ENCODE peak calls at places on chromosomes 2 and 18, in ten cellular contexts. One of them, this sample, is unnamed.
A peak's percentile ranks its signal among the peaks of the same experiment; 100 is the strongest.

GRCh38 chr2:97849881-97850540 is 136.6 kb downstream of the ZAP70 start:
- DNase-seq in 8988T: no peak
- DNase-seq in AG09309: no peak
- DNase-seq in ascending aorta: no peak
- DNase-seq in Kasumi-1: no peak
- DNase-seq in activated T-helper 2 cell treated with anti-CD3 and anti-CD28 coated beads, Interferon-gamma antibody, Interleukin-2, Interleukin-4, amounts not matched to agents 10 μg/mL and 5 μg/mL and 100 μg/mL, durations not matched to agents 14 hours and 24 hours and 36 hours: no peak
- DNase-seq in CD4-positive, alpha-beta T cell: no peak
- DNase-seq in anterior cingulate cortex: no peak
- DNase-seq in non-pigmented ciliary epithelial cell: no peak
- DNase-seq in upper lobe of right lung: no peak
- DNase-seq in this sample: no peak

GRCh38 chr2:67272195-67272594 is 124.9 kb upstream of the ETAA1 start:
- DNase-seq in anterior cingulate cortex: no peak
- DNase-seq in ascending aorta: no peak
- DNase-seq in AG09309: no peak
- DNase-seq in upper lobe of right lung: no peak
- DNase-seq in activated T-helper 2 cell treated with anti-CD3 and anti-CD28 coated beads, Interferon-gamma antibody, Interleukin-2, Interleukin-4, amounts not matched to agents 10 μg/mL and 5 μg/mL and 100 μg/mL, durations not matched to agents 14 hours and 24 hours and 36 hours: no peak
- DNase-seq in 8988T: no peak
- DNase-seq in CD4-positive, alpha-beta T cell: no peak
- DNase-seq in Kasumi-1: no peak
- DNase-seq in non-pigmented ciliary epithelial cell: no peak
- DNase-seq in this sample: no peak

GRCh38 chr2:241666627-241667400 is 19.8 kb downstream of the DTYMK start:
- DNase-seq in Kasumi-1: no peak
- DNase-seq in non-pigmented ciliary epithelial cell: no peak
- DNase-seq in activated T-helper 2 cell treated with anti-CD3 and anti-CD28 coated beads, Interferon-gamma antibody, Interleukin-2, Interleukin-4, amounts not matched to agents 10 μg/mL and 5 μg/mL and 100 μg/mL, durations not matched to agents 14 hours and 24 hours and 36 hours: no peak
- DNase-seq in AG09309: no peak
- DNase-seq in ascending aorta: no peak
- DNase-seq in upper lobe of right lung: no peak
- DNase-seq in anterior cingulate cortex: no peak
- DNase-seq in 8988T: no peak
- DNase-seq in CD4-positive, alpha-beta T cell: no peak
- DNase-seq in this sample: no peak

GRCh38 chr2:216408426-216409315 is 3.6 kb upstream of the SMARCAL1 start:
- DNase-seq in anterior cingulate cortex: no peak
- DNase-seq in Kasumi-1: peak; percentile 4
- DNase-seq in upper lobe of right lung: no peak
- DNase-seq in 8988T: no peak
- DNase-seq in AG09309: no peak
- DNase-seq in ascending aorta: no peak
- DNase-seq in CD4-positive, alpha-beta T cell: no peak
- DNase-seq in activated T-helper 2 cell treated with anti-CD3 and anti-CD28 coated beads, Interferon-gamma antibody, Interleukin-2, Interleukin-4, amounts not matched to agents 10 μg/mL and 5 μg/mL and 100 μg/mL, durations not matched to agents 14 hours and 24 hours and 36 hours: no peak
- DNase-seq in non-pigmented ciliary epithelial cell: no peak
- DNase-seq in this sample: no peak

GRCh38 chr18:36328916-36329315 is 31.4 kb downstream of the FHOD3 start:
- DNase-seq in activated T-helper 2 cell treated with anti-CD3 and anti-CD28 coated beads, Interferon-gamma antibody, Interleukin-2, Interleukin-4, amounts not matched to agents 10 μg/mL and 5 μg/mL and 100 μg/mL, durations not matched to agents 14 hours and 24 hours and 36 hours: no peak
- DNase-seq in anterior cingulate cortex: no peak
- DNase-seq in 8988T: no peak
- DNase-seq in upper lobe of right lung: no peak
- DNase-seq in non-pigmented ciliary epithelial cell: no peak
- DNase-seq in CD4-positive, alpha-beta T cell: no peak
- DNase-seq in ascending aorta: no peak
- DNase-seq in AG09309: no peak
- DNase-seq in Kasumi-1: no peak
- DNase-seq in this sample: no peak

GRCh38 chr18:24060644-24061043 is 46.1 kb downstream of the TTC39C start:
- DNase-seq in anterior cingulate cortex: no peak
- DNase-seq in non-pigmented ciliary epithelial cell: no peak
- DNase-seq in 8988T: no peak
- DNase-seq in AG09309: no peak
- DNase-seq in Kasumi-1: no peak
- DNase-seq in upper lobe of right lung: no peak
- DNase-seq in ascending aorta: no peak
- DNase-seq in activated T-helper 2 cell treated with anti-CD3 and anti-CD28 coated beads, Interferon-gamma antibody, Interleukin-2, Interleukin-4, amounts not matched to agents 10 μg/mL and 5 μg/mL and 100 μg/mL, durations not matched to agents 14 hours and 24 hours and 36 hours: no peak
- DNase-seq in CD4-positive, alpha-beta T cell: no peak
- DNase-seq in this sample: no peak

GRCh38 chr2:202149155-202149762 is 76.2 kb downstream of the KIAA2012 start:
- DNase-seq in ascending aorta: no peak
- DNase-seq in upper lobe of right lung: no peak
- DNase-seq in non-pigmented ciliary epithelial cell: no peak
- DNase-seq in AG09309: no peak
- DNase-seq in Kasumi-1: no peak
- DNase-seq in CD4-positive, alpha-beta T cell: no peak
- DNase-seq in activated T-helper 2 cell treated with anti-CD3 and anti-CD28 coated beads, Interferon-gamma antibody, Interleukin-2, Interleukin-4, amounts not matched to agents 10 μg/mL and 5 μg/mL and 100 μg/mL, durations not matched to agents 14 hours and 24 hours and 36 hours: no peak
- DNase-seq in 8988T: no peak
- DNase-seq in anterior cingulate cortex: peak; percentile 13
- DNase-seq in this sample: no peak

GRCh38 chr2:210626849-210627248 is 70.5 kb downstream of the CPS1 start:
- DNase-seq in CD4-positive, alpha-beta T cell: no peak
- DNase-seq in activated T-helper 2 cell treated with anti-CD3 and anti-CD28 coated beads, Interferon-gamma antibody, Interleukin-2, Interleukin-4, amounts not matched to agents 10 μg/mL and 5 μg/mL and 100 μg/mL, durations not matched to agents 14 hours and 24 hours and 36 hours: no peak
- DNase-seq in anterior cingulate cortex: no peak
- DNase-seq in AG09309: no peak
- DNase-seq in ascending aorta: no peak
- DNase-seq in Kasumi-1: no peak
- DNase-seq in 8988T: no peak
- DNase-seq in non-pigmented ciliary epithelial cell: peak; percentile 28
- DNase-seq in upper lobe of right lung: no peak
- DNase-seq in this sample: no peak

GRCh38 chr18:7872569-7872968 is 305.5 kb downstream of the PTPRM start:
- DNase-seq in anterior cingulate cortex: no peak
- DNase-seq in non-pigmented ciliary epithelial cell: no peak
- DNase-seq in activated T-helper 2 cell treated with anti-CD3 and anti-CD28 coated beads, Interferon-gamma antibody, Interleukin-2, Interleukin-4, amounts not matched to agents 10 μg/mL and 5 μg/mL and 100 μg/mL, durations not matched to agents 14 hours and 24 hours and 36 hours: no peak
- DNase-seq in Kasumi-1: no peak
- DNase-seq in 8988T: no peak
- DNase-seq in ascending aorta: no peak
- DNase-seq in AG09309: no peak
- DNase-seq in CD4-positive, alpha-beta T cell: no peak
- DNase-seq in upper lobe of right lung: no peak
- DNase-seq in this sample: no peak

GRCh38 chr2:192190474-192190873 is 4.3 kb downstream of the TMEFF2 start:
- DNase-seq in Kasumi-1: peak; percentile 90
- DNase-seq in anterior cingulate cortex: no peak
- DNase-seq in non-pigmented ciliary epithelial cell: no peak
- DNase-seq in 8988T: no peak
- DNase-seq in ascending aorta: no peak
- DNase-seq in CD4-positive, alpha-beta T cell: no peak
- DNase-seq in AG09309: peak; percentile 20
- DNase-seq in upper lobe of right lung: no peak
- DNase-seq in activated T-helper 2 cell treated with anti-CD3 and anti-CD28 coated beads, Interferon-gamma antibody, Interleukin-2, Interleukin-4, amounts not matched to agents 10 μg/mL and 5 μg/mL and 100 μg/mL, durations not matched to agents 14 hours and 24 hours and 36 hours: no peak
- DNase-seq in this sample: no peak

GRCh38 chr2:180205616-180206271 is 198.6 kb upstream of the CWC22 start:
- DNase-seq in Kasumi-1: no peak
- DNase-seq in non-pigmented ciliary epithelial cell: no peak
- DNase-seq in activated T-helper 2 cell treated with anti-CD3 and anti-CD28 coated beads, Interferon-gamma antibody, Interleukin-2, Interleukin-4, amounts not matched to agents 10 μg/mL and 5 μg/mL and 100 μg/mL, durations not matched to agents 14 hours and 24 hours and 36 hours: no peak
- DNase-seq in ascending aorta: no peak
- DNase-seq in 8988T: no peak
- DNase-seq in anterior cingulate cortex: no peak
- DNase-seq in AG09309: no peak
- DNase-seq in CD4-positive, alpha-beta T cell: no peak
- DNase-seq in upper lobe of right lung: no peak
- DNase-seq in this sample: no peak

GRCh38 chr2:178804791-178805190 is 2.4 kb downstream of the TTN start:
- DNase-seq in CD4-positive, alpha-beta T cell: no peak
- DNase-seq in 8988T: no peak
- DNase-seq in anterior cingulate cortex: no peak
- DNase-seq in ascending aorta: no peak
- DNase-seq in activated T-helper 2 cell treated with anti-CD3 and anti-CD28 coated beads, Interferon-gamma antibody, Interleukin-2, Interleukin-4, amounts not matched to agents 10 μg/mL and 5 μg/mL and 100 μg/mL, durations not matched to agents 14 hours and 24 hours and 36 hours: no peak
- DNase-seq in non-pigmented ciliary epithelial cell: no peak
- DNase-seq in Kasumi-1: peak; percentile 86
- DNase-seq in AG09309: no peak
- DNase-seq in upper lobe of right lung: no peak
- DNase-seq in this sample: no peak

GRCh38 chr18:24443870-24444269 is 16.6 kb upstream of the HRH4 start:
- DNase-seq in ascending aorta: no peak
- DNase-seq in AG09309: no peak
- DNase-seq in non-pigmented ciliary epithelial cell: no peak
- DNase-seq in 8988T: no peak
- DNase-seq in Kasumi-1: peak; percentile 79
- DNase-seq in anterior cingulate cortex: no peak
- DNase-seq in CD4-positive, alpha-beta T cell: no peak
- DNase-seq in upper lobe of right lung: no peak
- DNase-seq in activated T-helper 2 cell treated with anti-CD3 and anti-CD28 coated beads, Interferon-gamma antibody, Interleukin-2, Interleukin-4, amounts not matched to agents 10 μg/mL and 5 μg/mL and 100 μg/mL, durations not matched to agents 14 hours and 24 hours and 36 hours: no peak
- DNase-seq in this sample: no peak

GRCh38 chr2:62501794-62502500 is 4.0 kb downstream of the TMEM17 start:
- DNase-seq in CD4-positive, alpha-beta T cell: no peak
- DNase-seq in non-pigmented ciliary epithelial cell: no peak
- DNase-seq in anterior cingulate cortex: no peak
- DNase-seq in ascending aorta: no peak
- DNase-seq in Kasumi-1: no peak
- DNase-seq in 8988T: no peak
- DNase-seq in upper lobe of right lung: no peak
- DNase-seq in AG09309: peak; percentile 18
- DNase-seq in activated T-helper 2 cell treated with anti-CD3 and anti-CD28 coated beads, Interferon-gamma antibody, Interleukin-2, Interleukin-4, amounts not matched to agents 10 μg/mL and 5 μg/mL and 100 μg/mL, durations not matched to agents 14 hours and 24 hours and 36 hours: no peak
- DNase-seq in this sample: no peak

GRCh38 chr2:72035518-72036172 is 112.0 kb downstream of the CYP26B1 start:
- DNase-seq in ascending aorta: no peak
- DNase-seq in CD4-positive, alpha-beta T cell: no peak
- DNase-seq in Kasumi-1: no peak
- DNase-seq in upper lobe of right lung: peak; percentile 43
- DNase-seq in non-pigmented ciliary epithelial cell: no peak
- DNase-seq in activated T-helper 2 cell treated with anti-CD3 and anti-CD28 coated beads, Interferon-gamma antibody, Interleukin-2, Interleukin-4, amounts not matched to agents 10 μg/mL and 5 μg/mL and 100 μg/mL, durations not matched to agents 14 hours and 24 hours and 36 hours: no peak
- DNase-seq in 8988T: no peak
- DNase-seq in AG09309: no peak
- DNase-seq in anterior cingulate cortex: no peak
- DNase-seq in this sample: no peak

GRCh38 chr2:6290626-6291025 is 575.1 kb downstream of the CMPK2 start:
- DNase-seq in CD4-positive, alpha-beta T cell: no peak
- DNase-seq in AG09309: no peak
- DNase-seq in non-pigmented ciliary epithelial cell: no peak
- DNase-seq in activated T-helper 2 cell treated with anti-CD3 and anti-CD28 coated beads, Interferon-gamma antibody, Interleukin-2, Interleukin-4, amounts not matched to agents 10 μg/mL and 5 μg/mL and 100 μg/mL, durations not matched to agents 14 hours and 24 hours and 36 hours: no peak
- DNase-seq in anterior cingulate cortex: no peak
- DNase-seq in 8988T: no peak
- DNase-seq in Kasumi-1: no peak
- DNase-seq in ascending aorta: no peak
- DNase-seq in upper lobe of right lung: no peak
- DNase-seq in this sample: no peak